ENCODE peak calls at places on chromosomes 1 and 21, in nine cellular contexts. U is fibroblast of lung; Q is NT2/D1; R is effector memory CD4-positive, alpha-beta T cell; X is stomach; L is PC-3; N is CD8-positive, alpha-beta memory T cell; D is aorta; B is HAP-1. V is an unnamed sample.

GRCh38 chr1:241639653-241640148 is 468 bp downstream of the CHML start:
- DNase-seq in L (no peak), B (peak; percentile 49), Q (no peak), U (peak; percentile 41), X (no peak), D (peak; percentile 77), N (peak; percentile 8), R (peak; percentile 2), V (peak; percentile 72)

GRCh38 chr1:182301467-182302198 is 90.0 kb downstream of the GLUL start:
- DNase-seq in L (no peak), B (no peak), U (peak; percentile 56), Q (no peak), X (peak; percentile 40), R (no peak), N (no peak), D (no peak), V (no peak)

GRCh38 chr1:57770772-57771171 is 346.9 kb upstream of the DAB1 start:
- DNase-seq in R (no peak), U (peak; percentile 1), L (peak; percentile 22), B (no peak), X (no peak), N (no peak), Q (peak; percentile 23), D (no peak), V (no peak)

GRCh38 chr1:43306688-43307457 is 6.1 kb downstream of the TIE1 start:
- DNase-seq in U (no peak), D (peak; percentile 64), Q (no peak), N (no peak), B (no peak), R (no peak), X (no peak), L (no peak), V (peak; percentile 65)

GRCh38 chr1:78490861-78491310 is at the start of gene PTGFR:
- DNase-seq in B (no peak), X (no peak), R (no peak), U (peak; percentile 52), D (peak; percentile 74), Q (no peak), N (no peak), L (peak; percentile 43), V (peak; percentile 67)

GRCh38 chr1:206609229-206609991 is 2.9 kb downstream of the EIF2D start:
- DNase-seq in X (no peak), R (no peak), U (no peak), N (no peak), L (no peak), D (no peak), B (no peak), Q (no peak), V (no peak)

GRCh38 chr1:12180315-12180714 is 13.5 kb downstream of the TNFRSF1B start:
- DNase-seq in D (no peak), L (no peak), R (no peak), Q (no peak), X (peak; percentile 57), U (no peak), B (no peak), N (no peak), V (peak; percentile 90)

GRCh38 chr1:107936498-107937481 is 28.2 kb downstream of the VAV3 start:
- DNase-seq in L (peak; percentile 99), R (peak; percentile 9), X (peak; percentile 78), D (no peak), B (no peak), U (peak; percentile 97), N (peak; percentile 20), Q (peak; percentile 71), V (no peak)

GRCh38 chr1:68270993-68271392 is 38.7 kb upstream of the WLS start:
- DNase-seq in B (no peak), N (no peak), D (no peak), X (no peak), U (no peak), Q (no peak), L (no peak), R (no peak), V (no peak)

GRCh38 chr1:81224222-81224621 is 576.5 kb upstream of the ADGRL2 start:
- DNase-seq in Q (no peak), L (no peak), D (no peak), B (no peak), R (no peak), U (no peak), X (no peak), N (no peak), V (no peak)

GRCh38 chr21:17725339-17725738 is 93.8 kb downstream of the C21orf91 start:
- DNase-seq in U (no peak), L (peak; percentile 16), N (no peak), Q (no peak), B (no peak), D (no peak), R (no peak), X (no peak), V (no peak)

GRCh38 chr1:21406659-21407058 is 33.3 kb upstream of the NBPF3 start:
- DNase-seq in U (no peak), L (no peak), R (no peak), Q (no peak), D (no peak), X (no peak), B (no peak), N (no peak), V (no peak)

GRCh38 chr21:42833439-42833815 is 45.9 kb downstream of the WDR4 start:
- DNase-seq in D (no peak), L (peak; percentile 74), X (peak; percentile 54), U (no peak), Q (no peak), R (no peak), B (peak; percentile 57), N (peak; percentile 9), V (peak; percentile 62)

GRCh38 chr1:44239337-44239960 is 26.2 kb downstream of the DMAP1 start:
- DNase-seq in N (no peak), X (no peak), D (peak; percentile 86), Q (peak; percentile 62), B (no peak), U (peak; percentile 29), L (peak; percentile 37), R (no peak), V (peak; percentile 56)

GRCh38 chr1:176954242-176954641 is 210.3 kb downstream of the ASTN1 start:
- DNase-seq in N (no peak), D (no peak), Q (no peak), L (no peak), U (no peak), R (no peak), B (no peak), X (no peak), V (no peak)

GRCh38 chr1:90841477-90841876 is 124.4 kb upstream of the BARHL2 start:
- DNase-seq in X (no peak), L (no peak), N (no peak), U (no peak), Q (no peak), D (no peak), B (no peak), R (no peak), V (no peak)
- H3K4me3 ChIP-seq in X (no peak overlapping the region), L (no peak overlapping the region), N (no peak overlapping the region), U (no peak overlapping the region), Q (no peak overlapping the region), D (no peak overlapping the region), B (no peak overlapping the region), R (no peak overlapping the region), V (no peak overlapping the region)

DNA sequence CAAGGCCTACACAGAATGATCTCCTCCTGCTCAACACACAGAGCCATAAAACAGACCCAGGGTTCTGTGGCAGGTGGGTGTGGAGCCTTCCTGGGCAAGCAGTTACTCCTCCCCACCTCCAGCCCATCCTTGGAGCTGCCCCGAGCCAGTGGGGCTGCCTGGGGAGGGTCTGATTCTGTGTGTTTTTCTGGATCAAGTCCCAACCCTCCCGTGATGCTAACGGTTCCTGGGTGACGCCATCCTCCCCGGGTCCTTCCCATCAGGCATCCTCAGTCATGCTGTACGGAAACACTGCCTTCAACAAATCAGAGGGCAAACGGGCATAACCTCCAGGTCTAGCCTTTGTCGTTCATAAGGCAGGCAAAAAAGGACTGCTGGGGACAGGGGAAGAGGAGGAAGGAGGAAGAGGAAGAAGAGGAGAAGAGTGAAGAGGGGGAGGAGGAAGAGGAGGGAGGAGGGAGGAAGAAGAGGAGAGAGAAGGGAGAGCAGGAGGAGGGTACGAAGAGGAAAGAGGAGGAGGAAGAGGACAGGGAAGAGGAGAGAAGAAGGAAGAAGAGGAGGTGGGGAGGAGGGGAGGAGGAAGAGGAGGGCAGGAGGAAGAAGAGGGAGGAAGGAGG is 84.5 kb downstream of the ITPKB start:
- DNase-seq in B (no peak), R (no peak), N (no peak), U (no peak), Q (no peak), L (no peak), D (peak; percentile 45), X (no peak), V (no peak)
- H3K4me1 ChIP-seq in B (peaks cover 5% of the 10 kb centered on the region), R (peaks cover 8% of the 10 kb centered on the region), N (peaks cover 14% of the 10 kb centered on the region), U (peaks cover 27% of the 10 kb centered on the region), Q (peaks cover 50% of the 10 kb centered on the region), L (peaks cover 12% of the 10 kb centered on the region), D (no peaks in the 10 kb centered on the region), X (peaks cover 52% of the 10 kb centered on the region), V (peaks cover 74% of the 10 kb centered on the region)

GRCh38 chr1:18929686-18930085 is 26.8 kb downstream of the IFFO2 start:
- DNase-seq in R (no peak), X (no peak), D (no peak), N (no peak), U (peak; percentile 89), Q (no peak), L (no peak), B (no peak), V (no peak)

GRCh38 chr1:18927082-18927653 is 24.8 kb upstream of the ALDH4A1 start:
- DNase-seq in D (no peak), Q (no peak), X (no peak), L (peak; percentile 49), N (peak; percentile 35), B (no peak), U (no peak), R (peak; percentile 43), V (no peak)

GRCh38 chr1:18928985-18929384 is 26.6 kb upstream of the ALDH4A1 start:
- DNase-seq in B (no peak), D (no peak), X (no peak), R (no peak), N (no peak), U (no peak), L (no peak), Q (no peak), V (no peak)

GRCh38 chr1:18927654-18928272 is 25.4 kb upstream of the ALDH4A1 start:
- DNase-seq in X (no peak), N (peak; percentile 15), Q (no peak), D (no peak), U (peak; percentile 83), B (no peak), L (peak; percentile 74), R (peak; percentile 19), V (no peak)

DNA sequence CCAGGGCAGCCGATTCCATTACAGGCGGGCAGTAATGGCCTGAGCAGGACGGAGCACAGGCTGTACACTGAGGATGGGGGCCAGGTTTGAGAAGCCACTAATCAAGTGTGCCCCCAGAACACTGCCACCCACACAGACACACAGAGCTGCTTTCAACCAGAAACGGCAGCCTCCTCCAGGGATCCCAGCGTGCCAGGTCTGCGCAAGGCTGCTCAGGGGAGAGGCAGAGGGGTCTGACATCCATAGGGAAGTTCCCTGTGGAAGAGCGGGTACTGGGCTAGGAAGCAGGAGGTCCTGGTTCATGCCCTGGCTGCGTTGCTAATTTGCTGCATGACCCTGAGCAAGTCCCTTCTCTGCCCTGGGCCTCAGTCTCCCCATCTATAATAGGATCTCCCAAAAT is 26.1 kb upstream of the ALDH4A1 start:
- DNase-seq in D (no peak), Q (no peak), X (no peak), R (no peak), N (no peak), B (no peak), L (no peak), U (no peak), V (no peak)
- H3K4me3 ChIP-seq in D (no peak overlapping the region), Q (no peak overlapping the region), X (no peak overlapping the region), R (peak overlapping the region; percentile 52), N (peak overlapping the region; percentile 67), B (no peak overlapping the region), L (no peak overlapping the region), U (no peak overlapping the region), V (no peak overlapping the region)

GRCh38 chr21:34812510-34813265 is 143.9 kb downstream of the CLIC6 start:
- DNase-seq in B (no peak), U (peak; percentile 96), X (no peak), Q (no peak), D (no peak), R (no peak), L (peak; percentile 93), N (no peak), V (no peak)
- H3K4me1 ChIP-seq in B (peaks cover 14% of the 10 kb centered on the region), U (peaks cover 73% of the 10 kb centered on the region), X (peaks cover 46% of the 10 kb centered on the region), Q (peaks cover 7% of the 10 kb centered on the region), D (no peaks in the 10 kb centered on the region), R (peaks cover 53% of the 10 kb centered on the region), L (peaks cover 80% of the 10 kb centered on the region), N (peaks cover 62% of the 10 kb centered on the region), V (peaks cover 14% of the 10 kb centered on the region)

V was measured in upper lobe of right lung.